ENCODE peak calls at places on chromosomes 12 and 14, in five cellular contexts. A, H, F, P and Q are unnamed samples.

GRCh38 chr14:69997849-69998248 is 118.6 kb downstream of the SMOC1 start:
- DNase-seq in A (no peak), H (no peak), F (peak; percentile 96), P (peak; percentile 81), Q (no peak)

GRCh38 chr14:70595443-70596185 is 4.8 kb downstream of the MED6 start:
- DNase-seq in A (no peak), H (peak; percentile 29), F (peak; percentile 48), P (no peak), Q (no peak)

GRCh38 chr14:32934891-32935633 is 3.6 kb upstream of the NPAS3 start:
- DNase-seq in A (peak; percentile 62), H (peak; percentile 50), F (no peak), P (peak; percentile 43), Q (no peak)

GRCh38 chr12:52197371-52198231 is 5.8 kb upstream of the KRT80 start:
- DNase-seq in A (no peak), H (no peak), F (no peak), P (no peak), Q (no peak)

GRCh38 chr12:106840217-106840616 is 65.7 kb downstream of the RIC8B start:
- DNase-seq in A (no peak), H (peak; percentile 34), F (peak; percentile 64), P (peak; percentile 80), Q (no peak)

GRCh38 chr14:104893435-104894207 is 28.6 kb downstream of the CEP170B start:
- DNase-seq in A (peak; percentile 46), H (no peak), F (no peak), P (no peak), Q (no peak)

GRCh38 chr14:23478109-23478698 is 8.7 kb downstream of the NGDN start:
- DNase-seq in A (peak; percentile 56), H (peak; percentile 53), F (peak; percentile 74), P (peak; percentile 70), Q (no peak)

GRCh38 chr14:75875958-75876357 is 105.8 kb downstream of the TGFB3 start:
- DNase-seq in A (no peak), H (no peak), F (no peak), P (no peak), Q (no peak)

GRCh38 chr12:75954076-75954475 is 77.5 kb downstream of the PHLDA1 start:
- DNase-seq in A (no peak), H (peak; percentile 94), F (peak; percentile 97), P (peak; percentile 99), Q (no peak)

GRCh38 chr12:106091421-106091820 is 47.3 kb downstream of the NUAK1 start:
- DNase-seq in A (no peak), H (no peak), F (no peak), P (no peak), Q (no peak)

GRCh38 chr14:50233335-50234250 is 2.2 kb upstream of the SOS2 start:
- DNase-seq in A (no peak), H (no peak), F (no peak), P (no peak), Q (no peak)

DNA sequence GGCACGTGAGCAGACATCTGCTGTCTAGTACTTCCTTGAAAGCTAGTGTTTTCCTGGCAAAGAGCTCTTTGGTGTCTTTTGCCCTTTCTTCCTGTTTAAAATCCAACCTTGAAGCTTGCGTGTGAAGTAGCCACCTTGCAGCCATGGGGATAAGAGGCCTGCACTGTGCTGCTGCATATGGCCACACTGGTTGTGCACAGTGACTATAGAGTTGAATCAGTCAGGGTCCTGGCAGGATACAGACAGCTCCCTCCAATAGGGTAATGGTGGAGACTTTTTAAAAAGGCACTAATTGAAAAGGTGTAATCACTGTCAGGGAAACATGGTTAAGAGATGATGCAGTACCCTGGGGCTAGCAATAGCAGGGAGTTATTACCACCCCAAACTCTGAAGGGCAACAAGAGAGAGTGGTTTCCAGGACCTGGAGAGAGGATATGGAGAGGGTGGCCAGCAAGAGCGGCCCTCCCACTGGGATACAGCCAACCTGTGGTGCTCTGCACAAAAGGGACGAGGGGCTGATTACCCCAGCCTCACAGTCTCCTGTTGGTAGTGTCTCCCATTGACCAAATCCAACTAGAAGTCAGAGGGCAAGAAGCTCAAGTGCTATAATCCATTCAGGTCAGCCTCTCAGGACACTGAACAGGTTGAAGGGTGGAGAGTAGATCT is 4.8 kb upstream of the GLT8D2 start:
- DNase-seq in A (peak; percentile 52), H (peak; percentile 9), F (no peak), P (no peak), Q (no peak)
- H3K18ac ChIP-seq in A (peak overlapping the region; percentile 82), H (no peak overlapping the region), F (no peak overlapping the region), P (no peak overlapping the region), Q (no peak overlapping the region)

GRCh38 chr14:94689218-94689984 is 77.2 kb downstream of the SERPINA3 start:
- DNase-seq in A (peak; percentile 92), H (peak; percentile 74), F (peak; percentile 22), P (peak; percentile 20), Q (peak; percentile 71)

GRCh38 chr14:94691658-94692029 is 78.3 kb downstream of the GSC start:
- DNase-seq in A (no peak), H (no peak), F (no peak), P (no peak), Q (no peak)

GRCh38 chr14:94690896-94691657 is 78.8 kb downstream of the GSC start:
- DNase-seq in A (no peak), H (no peak), F (no peak), P (no peak), Q (no peak)

GRCh38 chr14:94690486-94690885 is 78.3 kb downstream of the SERPINA3 start:
- DNase-seq in A (no peak), H (no peak), F (no peak), P (no peak), Q (no peak)

GRCh38 chr14:94689985-94690400 is 77.8 kb downstream of the SERPINA3 start:
- DNase-seq in A (no peak), H (peak; percentile 21), F (no peak), P (no peak), Q (no peak)
- H3K18ac ChIP-seq in A (peak overlapping the region; percentile 19), H (peak overlapping the region; percentile 9), F (no peak overlapping the region), P (no peak overlapping the region), Q (peak overlapping the region; percentile 85)

GRCh38 chr12:128609861-128610260 is 213.9 kb downstream of the SLC15A4 start:
- DNase-seq in A (peak; percentile 52), H (peak; percentile 55), F (no peak), P (no peak), Q (peak; percentile 32)
- H3K18ac ChIP-seq in A (no peak overlapping the region), H (no peak overlapping the region), F (no peak overlapping the region), P (no peak overlapping the region), Q (no peak overlapping the region)

DNA sequence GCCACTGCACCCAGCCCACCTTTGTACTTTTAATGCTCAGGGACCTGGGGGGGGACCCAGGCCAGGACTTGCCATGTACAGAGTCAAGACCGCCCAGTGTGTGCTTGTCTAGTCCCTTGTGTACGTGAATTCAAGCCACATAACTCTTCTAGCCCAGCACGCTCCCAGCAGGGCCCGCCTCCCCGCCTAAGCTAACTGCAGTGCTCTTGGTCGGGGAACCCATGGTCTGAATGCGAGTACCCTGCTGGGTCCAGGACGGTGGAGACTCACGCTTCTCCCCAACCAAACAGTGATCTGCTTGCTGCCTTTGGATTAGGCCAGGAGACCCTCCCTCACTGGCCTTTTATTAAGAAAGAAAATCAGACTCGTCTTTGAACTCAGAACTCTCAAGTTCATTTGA is 23.3 kb downstream of the CD9 start:
- DNase-seq in A (no peak), H (no peak), F (no peak), P (no peak), Q (no peak)
- H3K18ac ChIP-seq in A (no peak overlapping the region), H (no peak overlapping the region), F (no peak overlapping the region), P (no peak overlapping the region), Q (peak overlapping the region; percentile 53)

GRCh38 chr12:131223171-131223761 is 269.6 kb downstream of the ADGRD1 start:
- DNase-seq in A (no peak), H (no peak), F (no peak), P (no peak), Q (no peak)
- H3K18ac ChIP-seq in A (peak overlapping the region; percentile 13), H (no peak overlapping the region), F (no peak overlapping the region), P (no peak overlapping the region), Q (peak overlapping the region; percentile 93)

GRCh38 chr12:96516472-96517417 is 27.4 kb downstream of the CFAP54 start:
- DNase-seq in A (peak; percentile 77), H (peak; percentile 63), F (peak; percentile 85), P (peak; percentile 76), Q (peak; percentile 59)

GRCh38 chr12:96526110-96526509 is 36.7 kb downstream of the CFAP54 start:
- DNase-seq in A (no peak), H (no peak), F (no peak), P (no peak), Q (no peak)

GRCh38 chr12:96520767-96521166 is 31.4 kb downstream of the CFAP54 start:
- DNase-seq in A (no peak), H (no peak), F (peak; percentile 34), P (peak; percentile 30), Q (no peak)

GRCh38 chr12:96522283-96522682 is 32.9 kb downstream of the CFAP54 start:
- DNase-seq in A (peak; percentile 48), H (no peak), F (no peak), P (no peak), Q (peak; percentile 21)

DNA sequence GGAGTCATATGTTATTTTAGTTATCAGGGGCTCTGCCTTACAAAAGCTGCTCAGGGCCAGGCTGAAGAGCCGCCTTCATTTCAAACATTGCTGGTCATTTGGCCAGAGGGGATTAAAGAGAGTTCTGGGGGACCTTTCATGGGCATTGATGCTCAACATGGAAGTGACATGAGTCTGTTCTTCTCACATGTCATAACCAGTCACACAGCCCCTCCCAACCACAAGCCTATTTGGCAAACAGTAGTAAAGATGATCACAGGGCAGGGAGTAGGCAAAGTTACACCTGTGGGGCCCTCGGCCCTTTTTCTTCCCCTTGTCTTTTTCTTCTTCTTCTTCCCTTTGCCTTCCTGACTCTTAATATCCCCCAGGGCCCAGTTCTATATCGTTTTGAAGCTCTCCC is 33.3 kb downstream of the CFAP54 start:
- DNase-seq in A (peak; percentile 46), H (no peak), F (no peak), P (no peak), Q (no peak)
- H3K18ac ChIP-seq in A (no peak overlapping the region), H (no peak overlapping the region), F (no peak overlapping the region), P (no peak overlapping the region), Q (no peak overlapping the region)

GRCh38 chr12:56688846-56689113 is 696 bp upstream of the PTGES3 start:
- DNase-seq in A (no peak), H (no peak), F (no peak), P (no peak), Q (no peak)
- H3K18ac ChIP-seq in A (peak overlapping the region; percentile 91), H (peak overlapping the region; percentile 96), F (peak overlapping the region; percentile 59), P (peak overlapping the region; percentile 83), Q (peak overlapping the region; percentile 95)

DNA sequence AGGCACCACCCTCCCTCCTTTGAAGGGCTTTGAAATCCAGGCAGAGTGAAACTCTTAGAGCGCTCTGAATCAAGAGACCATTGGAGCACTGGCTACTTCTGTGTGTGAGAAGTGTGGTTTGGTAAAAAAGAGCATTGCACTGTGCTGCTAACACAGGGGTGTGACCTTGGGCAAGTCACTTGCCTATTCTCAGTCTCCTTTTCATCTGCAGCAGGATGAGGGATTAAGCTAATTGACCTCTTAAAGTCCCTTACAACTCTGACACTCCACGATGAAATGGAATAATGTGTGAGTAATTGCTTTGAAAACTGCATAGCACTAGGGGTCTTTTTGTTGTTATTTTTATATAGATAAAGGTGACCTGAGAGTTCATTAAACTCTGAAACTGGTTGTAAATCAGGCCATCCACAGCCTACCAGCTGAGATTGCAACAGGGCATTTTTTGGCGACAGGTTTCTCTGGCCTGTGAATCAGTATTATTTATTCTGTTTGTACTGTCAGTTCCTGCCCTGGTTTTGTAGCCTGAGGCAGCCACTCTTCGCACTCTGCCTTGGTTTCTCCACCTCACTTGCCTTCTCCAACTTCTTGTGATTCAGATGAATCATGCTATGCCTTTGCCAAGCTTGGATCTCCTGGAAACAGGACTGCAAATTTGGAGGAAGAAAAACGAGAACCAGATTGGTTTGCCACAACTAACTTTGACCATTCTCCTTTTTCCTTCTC is 159.9 kb upstream of the PARP11 start:
- DNase-seq in A (no peak), H (no peak), F (peak; percentile 32), P (peak; percentile 33), Q (no peak)
- H3K18ac ChIP-seq in A (no peak overlapping the region), H (peak overlapping the region; percentile 23), F (no peak overlapping the region), P (no peak overlapping the region), Q (no peak overlapping the region)